ENCODE peak calls at places on chromosomes 6 and 20, in nine cellular contexts. One of them, this sample, is unnamed.

GRCh38 chr20:48556956-48557355 is 270.8 kb downstream of the PREX1 start:
- DNase-seq in mucosa of descending colon: no peak
- DNase-seq in tibial artery: no peak
- DNase-seq in fibroblast of lung: no peak
- DNase-seq in CD8-positive, alpha-beta memory T cell: no peak
- DNase-seq in CD8-positive, alpha-beta T cell: no peak
- DNase-seq in gastrocnemius medialis: no peak
- DNase-seq in esophagus muscularis mucosa: no peak
- DNase-seq in CD4-positive, CD25-positive, alpha-beta regulatory T cell: no peak
- DNase-seq in this sample: no peak

GRCh38 chr6:17015144-17015543 is 86.7 kb upstream of the STMND1 start:
- DNase-seq in mucosa of descending colon: no peak
- DNase-seq in tibial artery: no peak
- DNase-seq in fibroblast of lung: peak; percentile 64
- DNase-seq in CD8-positive, alpha-beta memory T cell: no peak
- DNase-seq in CD8-positive, alpha-beta T cell: no peak
- DNase-seq in gastrocnemius medialis: no peak
- DNase-seq in esophagus muscularis mucosa: peak; percentile 3
- DNase-seq in CD4-positive, CD25-positive, alpha-beta regulatory T cell: no peak
- DNase-seq in this sample: no peak

GRCh38 chr20:17227669-17228623 is 1.1 kb downstream of the PCSK2 start:
- DNase-seq in mucosa of descending colon: no peak
- DNase-seq in tibial artery: no peak
- DNase-seq in fibroblast of lung: no peak
- DNase-seq in CD8-positive, alpha-beta memory T cell: no peak
- DNase-seq in CD8-positive, alpha-beta T cell: no peak
- DNase-seq in gastrocnemius medialis: no peak
- DNase-seq in esophagus muscularis mucosa: no peak
- DNase-seq in CD4-positive, CD25-positive, alpha-beta regulatory T cell: no peak
- DNase-seq in this sample: no peak

GRCh38 chr20:48750941-48751620 is 76.7 kb downstream of the PREX1 start:
- DNase-seq in mucosa of descending colon: peak; percentile 40
- DNase-seq in tibial artery: no peak
- DNase-seq in fibroblast of lung: no peak
- DNase-seq in CD8-positive, alpha-beta memory T cell: peak; percentile 40
- DNase-seq in CD8-positive, alpha-beta T cell: peak; percentile 81
- DNase-seq in gastrocnemius medialis: no peak
- DNase-seq in esophagus muscularis mucosa: no peak
- DNase-seq in CD4-positive, CD25-positive, alpha-beta regulatory T cell: no peak
- DNase-seq in this sample: peak; percentile 71

GRCh38 chr20:29873946-29874345 is 1383.5 kb upstream of the DEFB115 start:
- DNase-seq in mucosa of descending colon: peak; percentile 28
- DNase-seq in tibial artery: peak; percentile 78
- DNase-seq in fibroblast of lung: peak; percentile 51
- DNase-seq in CD8-positive, alpha-beta memory T cell: peak; percentile 41
- DNase-seq in CD8-positive, alpha-beta T cell: no peak
- DNase-seq in gastrocnemius medialis: peak; percentile 14
- DNase-seq in esophagus muscularis mucosa: peak; percentile 91
- DNase-seq in CD4-positive, CD25-positive, alpha-beta regulatory T cell: no peak
- DNase-seq in this sample: peak; percentile 45

GRCh38 chr20:15154070-15154469 is 816.7 kb upstream of the FLRT3 start:
- DNase-seq in mucosa of descending colon: no peak
- DNase-seq in tibial artery: no peak
- DNase-seq in fibroblast of lung: no peak
- DNase-seq in CD8-positive, alpha-beta memory T cell: no peak
- DNase-seq in CD8-positive, alpha-beta T cell: no peak
- DNase-seq in gastrocnemius medialis: no peak
- DNase-seq in esophagus muscularis mucosa: no peak
- DNase-seq in CD4-positive, CD25-positive, alpha-beta regulatory T cell: no peak
- DNase-seq in this sample: no peak

GRCh38 chr20:3911956-3912355 is 22.8 kb downstream of the PANK2 start:
- DNase-seq in mucosa of descending colon: peak; percentile 74
- DNase-seq in tibial artery: no peak
- DNase-seq in fibroblast of lung: no peak
- DNase-seq in CD8-positive, alpha-beta memory T cell: no peak
- DNase-seq in CD8-positive, alpha-beta T cell: no peak
- DNase-seq in gastrocnemius medialis: no peak
- DNase-seq in esophagus muscularis mucosa: no peak
- DNase-seq in CD4-positive, CD25-positive, alpha-beta regulatory T cell: no peak
- DNase-seq in this sample: peak; percentile 11

GRCh38 chr6:67881706-67882065 is 753.4 kb upstream of the ADGRB3 start:
- DNase-seq in mucosa of descending colon: no peak
- DNase-seq in tibial artery: no peak
- DNase-seq in fibroblast of lung: no peak
- DNase-seq in CD8-positive, alpha-beta memory T cell: no peak
- DNase-seq in CD8-positive, alpha-beta T cell: no peak
- DNase-seq in gastrocnemius medialis: no peak
- DNase-seq in esophagus muscularis mucosa: no peak
- DNase-seq in CD4-positive, CD25-positive, alpha-beta regulatory T cell: no peak
- DNase-seq in this sample: no peak

GRCh38 chr20:42435230-42435629 is 754.5 kb downstream of the PTPRT start:
- DNase-seq in mucosa of descending colon: no peak
- DNase-seq in tibial artery: no peak
- DNase-seq in fibroblast of lung: no peak
- DNase-seq in CD8-positive, alpha-beta memory T cell: no peak
- DNase-seq in CD8-positive, alpha-beta T cell: no peak
- DNase-seq in gastrocnemius medialis: no peak
- DNase-seq in esophagus muscularis mucosa: no peak
- DNase-seq in CD4-positive, CD25-positive, alpha-beta regulatory T cell: no peak
- DNase-seq in this sample: no peak

GRCh38 chr6:148557796-148558457 is 188.9 kb upstream of the UST start:
- DNase-seq in mucosa of descending colon: no peak
- DNase-seq in tibial artery: no peak
- DNase-seq in fibroblast of lung: no peak
- DNase-seq in CD8-positive, alpha-beta memory T cell: no peak
- DNase-seq in CD8-positive, alpha-beta T cell: no peak
- DNase-seq in gastrocnemius medialis: no peak
- DNase-seq in esophagus muscularis mucosa: no peak
- DNase-seq in CD4-positive, CD25-positive, alpha-beta regulatory T cell: no peak
- DNase-seq in this sample: no peak

GRCh38 chr6:166398348-166398747 is 15.6 kb upstream of the MPC1 start:
- DNase-seq in mucosa of descending colon: no peak
- DNase-seq in tibial artery: no peak
- DNase-seq in fibroblast of lung: no peak
- DNase-seq in CD8-positive, alpha-beta memory T cell: no peak
- DNase-seq in CD8-positive, alpha-beta T cell: no peak
- DNase-seq in gastrocnemius medialis: no peak
- DNase-seq in esophagus muscularis mucosa: no peak
- DNase-seq in CD4-positive, CD25-positive, alpha-beta regulatory T cell: no peak
- DNase-seq in this sample: no peak

GRCh38 chr20:9609892-9610502 is 95.6 kb downstream of the LAMP5 start:
- DNase-seq in mucosa of descending colon: peak; percentile 79
- DNase-seq in tibial artery: no peak
- DNase-seq in fibroblast of lung: peak; percentile 82
- DNase-seq in CD8-positive, alpha-beta memory T cell: no peak
- DNase-seq in CD8-positive, alpha-beta T cell: no peak
- DNase-seq in gastrocnemius medialis: no peak
- DNase-seq in esophagus muscularis mucosa: peak; percentile 86
- DNase-seq in CD4-positive, CD25-positive, alpha-beta regulatory T cell: no peak
- DNase-seq in this sample: no peak

GRCh38 chr6:123997223-123997622 is 193.6 kb downstream of the NKAIN2 start:
- DNase-seq in mucosa of descending colon: peak; percentile 25
- DNase-seq in tibial artery: no peak
- DNase-seq in fibroblast of lung: no peak
- DNase-seq in CD8-positive, alpha-beta memory T cell: no peak
- DNase-seq in CD8-positive, alpha-beta T cell: no peak
- DNase-seq in gastrocnemius medialis: no peak
- DNase-seq in esophagus muscularis mucosa: no peak
- DNase-seq in CD4-positive, CD25-positive, alpha-beta regulatory T cell: no peak
- DNase-seq in this sample: no peak

GRCh38 chr6:7312616-7313504 is at the start of gene SSR1:
- DNase-seq in mucosa of descending colon: peak; percentile 97
- DNase-seq in tibial artery: peak; percentile 98
- DNase-seq in fibroblast of lung: peak; percentile 95
- DNase-seq in CD8-positive, alpha-beta memory T cell: peak; percentile 88
- DNase-seq in CD8-positive, alpha-beta T cell: peak; percentile 95
- DNase-seq in gastrocnemius medialis: peak; percentile 95
- DNase-seq in esophagus muscularis mucosa: peak; percentile 98
- DNase-seq in CD4-positive, CD25-positive, alpha-beta regulatory T cell: peak; percentile 86
- DNase-seq in this sample: peak; percentile 98
- H3K4me1 ChIP-seq in mucosa of descending colon: peaks cover 25% of the 10 kb centered on the region
- H3K4me1 ChIP-seq in tibial artery: peaks cover 17% of the 10 kb centered on the region
- H3K4me1 ChIP-seq in fibroblast of lung: peaks cover 3% of the 10 kb centered on the region
- H3K4me1 ChIP-seq in CD8-positive, alpha-beta memory T cell: peaks cover 38% of the 10 kb centered on the region
- H3K4me1 ChIP-seq in CD8-positive, alpha-beta T cell: peaks cover 34% of the 10 kb centered on the region
- H3K4me1 ChIP-seq in gastrocnemius medialis: peaks cover 19% of the 10 kb centered on the region
- H3K4me1 ChIP-seq in esophagus muscularis mucosa: peaks cover 34% of the 10 kb centered on the region
- H3K4me1 ChIP-seq in CD4-positive, CD25-positive, alpha-beta regulatory T cell: peaks cover 46% of the 10 kb centered on the region
- H3K4me1 ChIP-seq in this sample: peaks cover 41% of the 10 kb centered on the region

GRCh38 chr6:13314806-13315205 is 13.5 kb downstream of the TBC1D7 start:
- DNase-seq in mucosa of descending colon: no peak
- DNase-seq in tibial artery: no peak
- DNase-seq in fibroblast of lung: no peak
- DNase-seq in CD8-positive, alpha-beta memory T cell: no peak
- DNase-seq in CD8-positive, alpha-beta T cell: no peak
- DNase-seq in gastrocnemius medialis: no peak
- DNase-seq in esophagus muscularis mucosa: peak; percentile 55
- DNase-seq in CD4-positive, CD25-positive, alpha-beta regulatory T cell: no peak
- DNase-seq in this sample: no peak

GRCh38 chr6:13319891-13320564 is 8.3 kb downstream of the TBC1D7 start:
- DNase-seq in mucosa of descending colon: no peak
- DNase-seq in tibial artery: no peak
- DNase-seq in fibroblast of lung: no peak
- DNase-seq in CD8-positive, alpha-beta memory T cell: no peak
- DNase-seq in CD8-positive, alpha-beta T cell: no peak
- DNase-seq in gastrocnemius medialis: no peak
- DNase-seq in esophagus muscularis mucosa: peak; percentile 42
- DNase-seq in CD4-positive, CD25-positive, alpha-beta regulatory T cell: no peak
- DNase-seq in this sample: no peak

GRCh38 chr6:13315896-13316295 is 12.4 kb downstream of the TBC1D7 start:
- DNase-seq in mucosa of descending colon: no peak
- DNase-seq in tibial artery: no peak
- DNase-seq in fibroblast of lung: no peak
- DNase-seq in CD8-positive, alpha-beta memory T cell: no peak
- DNase-seq in CD8-positive, alpha-beta T cell: no peak
- DNase-seq in gastrocnemius medialis: no peak
- DNase-seq in esophagus muscularis mucosa: peak; percentile 55
- DNase-seq in CD4-positive, CD25-positive, alpha-beta regulatory T cell: no peak
- DNase-seq in this sample: no peak

GRCh38 chr6:13318821-13319220 is 9.5 kb downstream of the TBC1D7 start:
- DNase-seq in mucosa of descending colon: no peak
- DNase-seq in tibial artery: no peak
- DNase-seq in fibroblast of lung: no peak
- DNase-seq in CD8-positive, alpha-beta memory T cell: no peak
- DNase-seq in CD8-positive, alpha-beta T cell: no peak
- DNase-seq in gastrocnemius medialis: no peak
- DNase-seq in esophagus muscularis mucosa: peak; percentile 26
- DNase-seq in CD4-positive, CD25-positive, alpha-beta regulatory T cell: no peak
- DNase-seq in this sample: no peak
- H3K36me3 ChIP-seq in mucosa of descending colon: no peaks in the 10 kb centered on the region
- H3K36me3 ChIP-seq in tibial artery: peaks cover 51% of the 10 kb centered on the region
- H3K36me3 ChIP-seq in fibroblast of lung: peaks cover 10% of the 10 kb centered on the region
- H3K36me3 ChIP-seq in CD8-positive, alpha-beta memory T cell: peaks cover 30% of the 10 kb centered on the region
- H3K36me3 ChIP-seq in CD8-positive, alpha-beta T cell: peaks cover 31% of the 10 kb centered on the region
- H3K36me3 ChIP-seq in gastrocnemius medialis: peaks cover 6% of the 10 kb centered on the region
- H3K36me3 ChIP-seq in esophagus muscularis mucosa: peaks cover 71% of the 10 kb centered on the region
- H3K36me3 ChIP-seq in CD4-positive, CD25-positive, alpha-beta regulatory T cell: peaks cover 78% of the 10 kb centered on the region
- H3K36me3 ChIP-seq in this sample: peaks cover 100% of the 10 kb centered on the region

DNA sequence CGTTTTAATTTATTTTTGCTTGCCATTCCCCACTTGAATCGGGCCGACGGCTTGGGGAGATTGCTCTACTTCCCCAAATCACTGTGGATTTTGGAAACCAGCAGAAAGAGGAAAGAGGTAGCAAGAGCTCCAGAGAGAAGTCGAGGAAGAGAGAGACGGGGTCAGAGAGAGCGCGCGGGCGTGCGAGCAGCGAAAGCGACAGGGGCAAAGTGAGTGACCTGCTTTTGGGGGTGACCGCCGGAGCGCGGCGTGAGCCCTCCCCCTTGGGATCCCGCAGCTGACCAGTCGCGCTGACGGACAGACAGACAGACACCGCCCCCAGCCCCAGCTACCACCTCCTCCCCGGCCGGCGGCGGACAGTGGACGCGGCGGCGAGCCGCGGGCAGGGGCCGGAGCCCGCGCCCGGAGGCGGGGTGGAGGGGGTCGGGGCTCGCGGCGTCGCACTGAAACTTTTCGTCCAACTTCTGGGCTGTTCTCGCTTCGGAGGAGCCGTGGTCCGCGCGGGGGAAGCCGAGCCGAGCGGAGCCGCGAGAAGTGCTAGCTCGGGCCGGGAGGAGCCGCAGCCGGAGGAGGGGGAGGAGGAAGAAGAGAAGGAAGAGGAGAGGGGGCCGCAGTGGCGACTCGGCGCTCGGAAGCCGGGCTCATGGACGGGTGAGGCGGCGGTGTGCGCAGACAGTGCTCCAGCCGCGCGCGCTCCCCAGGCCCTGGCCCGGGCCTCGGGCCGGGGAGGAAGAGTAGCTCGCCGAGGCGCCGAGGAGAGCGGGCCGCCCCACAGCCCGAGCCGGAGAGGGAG is 602 bp downstream of the VEGFA start:
- DNase-seq in mucosa of descending colon: peak; percentile 66
- DNase-seq in tibial artery: peak; percentile 88
- DNase-seq in fibroblast of lung: peak; percentile 69
- DNase-seq in CD8-positive, alpha-beta memory T cell: no peak
- DNase-seq in CD8-positive, alpha-beta T cell: peak; percentile 53
- DNase-seq in gastrocnemius medialis: peak; percentile 79
- DNase-seq in esophagus muscularis mucosa: no peak
- DNase-seq in CD4-positive, CD25-positive, alpha-beta regulatory T cell: no peak
- DNase-seq in this sample: peak; percentile 84
- H3K4me1 ChIP-seq in mucosa of descending colon: peaks cover 42% of the 10 kb centered on the region
- H3K4me1 ChIP-seq in tibial artery: peaks cover 47% of the 10 kb centered on the region
- H3K4me1 ChIP-seq in fibroblast of lung: peaks cover 32% of the 10 kb centered on the region
- H3K4me1 ChIP-seq in CD8-positive, alpha-beta memory T cell: peaks cover 9% of the 10 kb centered on the region
- H3K4me1 ChIP-seq in CD8-positive, alpha-beta T cell: peaks cover 9% of the 10 kb centered on the region
- H3K4me1 ChIP-seq in gastrocnemius medialis: peaks cover 28% of the 10 kb centered on the region
- H3K4me1 ChIP-seq in esophagus muscularis mucosa: peaks cover 55% of the 10 kb centered on the region
- H3K4me1 ChIP-seq in CD4-positive, CD25-positive, alpha-beta regulatory T cell: peaks cover 33% of the 10 kb centered on the region
- H3K4me1 ChIP-seq in this sample: peaks cover 76% of the 10 kb centered on the region

DNA sequence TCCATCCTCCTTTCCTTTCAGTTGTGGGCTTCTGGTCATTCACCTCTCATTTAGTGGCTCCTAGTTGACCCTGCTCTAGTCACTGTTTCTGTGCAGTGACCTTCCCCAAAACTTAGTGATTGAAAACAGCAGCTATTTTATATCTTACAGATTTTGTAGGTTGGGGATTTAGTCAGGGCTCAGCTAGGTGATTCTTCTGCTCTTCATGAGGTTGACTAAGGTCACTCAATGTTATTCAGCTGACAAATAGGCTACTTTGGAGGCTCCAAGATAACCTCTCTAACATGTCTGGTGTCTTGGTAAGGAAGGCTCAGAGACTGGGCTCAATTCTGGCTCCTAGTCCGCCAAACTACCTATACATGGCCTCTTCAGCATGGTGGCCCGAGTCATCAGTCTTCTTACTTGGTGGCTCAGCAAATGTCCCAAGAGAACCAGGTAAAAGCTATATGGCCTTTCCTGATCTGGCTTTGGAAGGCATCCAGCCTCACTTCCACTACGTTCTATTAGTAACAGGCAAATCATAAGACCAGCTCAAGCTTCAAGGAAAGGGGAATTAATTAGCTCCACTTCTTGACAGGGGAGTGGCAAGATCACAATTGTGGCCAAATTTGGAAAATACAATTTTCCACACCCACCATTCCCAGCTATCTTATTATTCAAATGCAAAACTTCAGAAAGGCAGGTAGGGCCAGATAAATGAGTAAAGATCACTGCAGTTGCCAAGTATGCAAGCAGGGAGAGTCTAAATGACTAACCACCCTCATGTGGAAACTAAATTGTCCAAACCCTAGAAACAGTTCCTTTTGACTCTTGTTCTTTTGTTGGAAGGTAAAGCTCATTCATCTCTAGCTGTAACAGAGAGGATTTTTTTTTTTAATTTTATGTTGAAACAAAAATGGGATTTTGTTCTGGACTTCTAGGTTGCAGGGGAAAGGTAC is 50.5 kb upstream of the LTV1 start:
- DNase-seq in mucosa of descending colon: no peak
- DNase-seq in tibial artery: no peak
- DNase-seq in fibroblast of lung: no peak
- DNase-seq in CD8-positive, alpha-beta memory T cell: no peak
- DNase-seq in CD8-positive, alpha-beta T cell: no peak
- DNase-seq in gastrocnemius medialis: no peak
- DNase-seq in esophagus muscularis mucosa: no peak
- DNase-seq in CD4-positive, CD25-positive, alpha-beta regulatory T cell: no peak
- DNase-seq in this sample: no peak
- H3K36me3 ChIP-seq in mucosa of descending colon: no peaks in the 10 kb centered on the region
- H3K36me3 ChIP-seq in tibial artery: peaks cover 36% of the 10 kb centered on the region
- H3K36me3 ChIP-seq in fibroblast of lung: peaks cover 1% of the 10 kb centered on the region
- H3K36me3 ChIP-seq in CD8-positive, alpha-beta memory T cell: no peaks in the 10 kb centered on the region
- H3K36me3 ChIP-seq in CD8-positive, alpha-beta T cell: no peaks in the 10 kb centered on the region
- H3K36me3 ChIP-seq in gastrocnemius medialis: no peaks in the 10 kb centered on the region
- H3K36me3 ChIP-seq in esophagus muscularis mucosa: peaks cover 19% of the 10 kb centered on the region
- H3K36me3 ChIP-seq in CD4-positive, CD25-positive, alpha-beta regulatory T cell: peaks cover 49% of the 10 kb centered on the region
- H3K36me3 ChIP-seq in this sample: peaks cover 80% of the 10 kb centered on the region

This sample was measured in left ventricle myocardium inferior.